ENCODE peak calls at places on chromosomes 5 and 9, in six cellular contexts. C is Peyer's patch, X is PC-3, S is cardiac fibroblast, M is fibroblast of lung, A is astrocyte of the spinal cord. K is an unnamed sample.

GRCh38 chr5:45521067-45521466 is 175.1 kb downstream of the HCN1 start:
- DNase-seq in S (no peak), C (no peak), A (peak), M (no peak), X (peak), K (peak)

GRCh38 chr9:127555830-127556820 is 56.0 kb upstream of the STXBP1 start:
- DNase-seq in S (peak), M (peak), A (peak), C (peak), X (peak), K (peak)

GRCh38 chr9:92977279-92977678 is 30.0 kb downstream of the FGD3 start:
- DNase-seq in X (no peak), M (no peak), A (no peak), C (no peak), S (no peak), K (no peak)

GRCh38 chr5:176529116-176529823 is 7.9 kb downstream of the RNF44 start:
- DNase-seq in M (no peak), S (no peak), A (no peak), X (no peak), C (peak), K (no peak)

GRCh38 chr9:129343697-129344375 is 165.8 kb upstream of the IER5L start:
- DNase-seq in S (no peak), X (no peak), M (no peak), C (no peak), A (no peak), K (no peak)

GRCh38 chr9:27059406-27059805 is 49.6 kb upstream of the TEK start:
- DNase-seq in X (no peak), C (no peak), A (no peak), M (peak), S (no peak), K (no peak)

GRCh38 chr9:89477811-89478583 is 19.9 kb downstream of the SEMA4D start:
- DNase-seq in A (peak), X (peak), C (no peak), M (peak), S (peak), K (no peak)

GRCh38 chr9:137273616-137274320 is 3.8 kb upstream of the TOR4A start:
- DNase-seq in S (no peak), M (no peak), C (no peak), A (no peak), X (no peak), K (no peak)

GRCh38 chr9:111807197-111807596 is 12.5 kb upstream of the SHOC1 start:
- DNase-seq in A (no peak), X (no peak), S (peak), C (no peak), M (no peak), K (no peak)

GRCh38 chr5:141430332-141431113 is at the start of gene PCDHGA12:
- DNase-seq in S (peak), X (no peak), C (peak), A (peak), M (peak), K (peak)

GRCh38 chr5:65812648-65813047 is 90.6 kb downstream of the NLN start:
- DNase-seq in C (no peak), M (no peak), S (no peak), X (peak), A (no peak), K (no peak)

GRCh38 chr9:89883401-89884341 is 278.9 kb downstream of the GADD45G start:
- DNase-seq in S (no peak), C (peak), A (peak), M (peak), X (no peak), K (no peak)

GRCh38 chr5:68432682-68433081 is 217.1 kb downstream of the PIK3R1 start:
- DNase-seq in C (no peak), X (peak), M (no peak), A (no peak), S (no peak), K (no peak)

GRCh38 chr5:60996368-60996767 is 51.4 kb downstream of the NDUFAF2 start:
- DNase-seq in X (no peak), S (no peak), M (no peak), C (no peak), A (no peak), K (no peak)

GRCh38 chr5:75648712-75649111 is 37.5 kb downstream of the ANKDD1B start:
- DNase-seq in C (no peak), A (no peak), S (no peak), M (no peak), X (no peak), K (no peak)

GRCh38 chr5:175325681-175326080 is 118.3 kb downstream of the DRD1 start:
- DNase-seq in C (no peak), M (peak), X (peak), A (peak), S (peak), K (no peak)

GRCh38 chr5:153953411-153953810 is 85.3 kb downstream of the FAM114A2 start:
- DNase-seq in A (no peak), X (no peak), S (no peak), M (no peak), C (no peak), K (no peak)

GRCh38 chr9:133112361-133113026 is 8.5 kb downstream of the RALGDS start:
- DNase-seq in M (no peak), C (peak), A (no peak), X (no peak), S (no peak), K (no peak)

GRCh38 chr5:166493627-166494026 is 1797.8 kb upstream of the WWC1 start:
- DNase-seq in A (no peak), M (no peak), X (no peak), C (no peak), S (no peak), K (no peak)

GRCh38 chr9:127283917-127284316 is 19.3 kb downstream of the GARNL3 start:
- DNase-seq in C (no peak), A (peak), S (peak), X (peak), M (peak), K (no peak)

GRCh38 chr9:132631280-132631679 is 38.5 kb downstream of the DDX31 start:
- DNase-seq in M (peak), S (peak), C (no peak), X (peak), A (peak), K (no peak)

GRCh38 chr9:107274096-107274495 is 9.0 kb upstream of the RAD23B start:
- DNase-seq in C (no peak), M (no peak), S (no peak), X (no peak), A (no peak), K (no peak)

GRCh38 chr9:135249711-135250110 is 162.2 kb downstream of the OLFM1 start:
- DNase-seq in X (no peak), A (no peak), S (no peak), C (no peak), M (no peak), K (no peak)

GRCh38 chr9:35658144-35658893 is at the start of gene CCDC107:
- DNase-seq in A (peak), X (peak), C (peak), S (peak), M (peak), K (no peak)

GRCh38 chr9:33106372-33106771 is 29.9 kb upstream of the SMU1 start:
- DNase-seq in A (no peak), C (no peak), S (no peak), M (no peak), X (no peak), K (no peak)

GRCh38 chr5:169004551-169004950 is 296.4 kb downstream of the SLIT3 start:
- DNase-seq in X (no peak), A (no peak), C (no peak), S (no peak), M (peak), K (no peak)

GRCh38 chr5:164746723-164747122 is 1241.3 kb downstream of the MAT2B start:
- DNase-seq in M (no peak), C (no peak), A (no peak), X (no peak), S (no peak), K (no peak)

GRCh38 chr9:32426278-32426939 is 42.0 kb downstream of the ACO1 start:
- DNase-seq in C (no peak), S (peak), M (peak), X (peak), A (peak), K (no peak)

GRCh38 chr9:14314424-14314928 is 535 bp upstream of the NFIB start:
- DNase-seq in M (peak), X (peak), A (peak), S (peak), C (peak), K (peak)

GRCh38 chr9:306907-307306 is 92.2 kb downstream of the DOCK8 start:
- DNase-seq in M (no peak), A (no peak), X (peak), C (no peak), S (no peak), K (no peak)

GRCh38 chr5:178428341-178429155 is 161.6 kb downstream of the COL23A1 start:
- DNase-seq in M (no peak), X (no peak), C (no peak), S (no peak), A (no peak), K (no peak)

GRCh38 chr5:133251296-133252132 is 199.7 kb downstream of the HSPA4 start:
- DNase-seq in A (no peak), M (no peak), S (no peak), X (peak), C (no peak), K (no peak)

GRCh38 chr9:86632537-86632936 is 278.3 kb upstream of the TUT7 start:
- DNase-seq in A (no peak), C (no peak), X (no peak), M (no peak), S (no peak), K (no peak)

GRCh38 chr5:148776780-148777179 is 49.6 kb upstream of the ADRB2 start:
- DNase-seq in C (no peak), S (peak), A (peak), M (peak), X (peak), K (peak)

GRCh38 chr5:151718168-151718567 is 31.5 kb upstream of the SPARC start:
- DNase-seq in X (no peak), M (peak), S (peak), A (peak), C (no peak), K (no peak)

DNA sequence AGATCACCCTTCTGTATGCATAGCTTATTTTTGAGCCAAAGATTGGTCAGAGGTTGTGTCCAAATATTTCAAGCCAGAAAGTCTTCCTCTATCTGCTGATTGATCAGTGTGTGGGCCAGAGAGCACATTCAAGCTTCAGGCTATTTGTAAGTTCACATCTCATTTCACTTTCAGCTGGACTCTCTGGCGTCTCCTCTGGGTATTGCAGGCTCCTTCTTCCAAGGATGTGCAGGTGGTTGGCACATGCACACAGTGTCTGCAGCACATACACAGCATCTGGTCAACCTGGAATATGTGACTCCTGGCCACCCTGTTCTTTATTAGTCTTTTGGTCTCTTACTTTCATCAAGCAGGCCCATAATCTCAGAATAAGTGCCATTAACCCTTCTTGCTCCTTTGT is 516.1 kb downstream of the ANXA1 start:
- DNase-seq in X (peak), A (no peak), S (no peak), C (no peak), M (peak), K (no peak)
- TF ChIP-seq CTCF in X (peak), A (peak), S (no peak), C (no peak), M (no peak), K (peak)

DNA sequence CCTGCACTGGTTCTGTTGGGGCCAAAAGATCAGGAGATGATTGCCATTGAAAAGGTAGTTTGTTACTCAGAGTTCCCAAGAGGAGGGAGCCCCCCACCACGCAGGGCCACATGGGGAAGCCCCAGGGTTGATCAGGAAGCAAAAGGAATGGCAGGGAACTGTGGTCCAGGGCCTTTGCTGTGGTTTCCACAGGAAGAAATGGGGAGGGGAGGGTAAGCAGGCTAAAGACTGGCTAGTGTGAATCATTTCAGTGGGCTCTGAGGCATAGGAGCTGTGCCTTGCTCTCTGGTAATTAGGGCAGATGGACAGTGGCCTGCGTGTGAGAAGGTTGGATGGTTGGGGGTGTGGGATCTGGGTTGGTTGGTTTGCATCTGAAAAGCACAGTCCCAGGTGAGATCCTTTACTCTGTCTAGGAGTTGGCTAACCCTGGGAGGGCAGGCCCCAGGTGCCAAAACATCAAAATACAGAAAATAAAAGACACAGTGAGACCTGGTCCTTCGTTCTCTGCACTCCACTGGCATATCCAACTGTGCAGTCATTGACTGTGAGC is 66.1 kb downstream of the PTPDC1 start:
- DNase-seq in S (no peak), M (peak), C (no peak), X (no peak), A (no peak), K (no peak)
- H3K4me3 ChIP-seq in S (no peak), M (no peak), C (no peak), X (no peak), A (no peak), K (no peak)

GRCh38 chr9:21694424-21694823 is 108.0 kb upstream of the MTAP start:
- DNase-seq in S (no peak), A (no peak), M (no peak), C (no peak), X (no peak), K (no peak)

GRCh38 chr9:21692390-21692789 is 110.0 kb upstream of the MTAP start:
- DNase-seq in X (no peak), C (no peak), S (no peak), A (no peak), M (no peak), K (no peak)

GRCh38 chr9:21695443-21695842 is 107.0 kb upstream of the MTAP start:
- DNase-seq in C (no peak), M (no peak), X (no peak), A (no peak), S (no peak), K (no peak)

GRCh38 chr9:21695874-21696341 is 106.5 kb upstream of the MTAP start:
- DNase-seq in X (no peak), A (no peak), M (no peak), S (no peak), C (no peak), K (no peak)

GRCh38 chr9:21696411-21696865 is 106.0 kb upstream of the MTAP start:
- DNase-seq in M (no peak), S (peak), C (no peak), X (no peak), A (peak), K (no peak)
- TF ChIP-seq CTCF in M (no peak), S (peak), C (no peak), X (peak), A (no peak), K (peak)

GRCh38 chr9:6219981-6220380 is 4.4 kb downstream of the IL33 start:
- DNase-seq in A (no peak), C (no peak), X (no peak), S (no peak), M (no peak), K (peak)
- H3K4me3 ChIP-seq in A (no peak), C (no peak), X (no peak), S (no peak), M (no peak), K (no peak)

DNA sequence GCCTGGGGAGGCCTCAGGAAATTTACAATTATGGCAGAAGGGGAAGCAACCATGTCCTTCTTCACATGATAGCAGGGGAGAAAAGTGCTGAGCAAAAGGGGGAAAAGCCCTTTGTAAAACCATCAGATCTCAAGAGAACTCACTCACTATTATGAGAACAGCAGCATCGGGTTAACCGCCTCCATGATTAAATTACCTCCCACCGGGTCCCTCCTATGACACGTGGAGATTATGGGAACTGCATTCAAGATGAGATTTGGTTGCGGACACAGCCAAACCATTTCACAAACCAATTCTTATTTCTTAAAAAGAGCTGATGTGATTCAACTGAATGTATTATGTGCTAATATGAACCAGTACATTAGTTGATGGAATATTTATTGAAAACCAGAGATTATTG is 63.9 kb downstream of the PARP8 start:
- DNase-seq in C (no peak), M (no peak), S (no peak), A (no peak), X (no peak), K (no peak)
- TF ChIP-seq CTCF in C (no peak), M (no peak), S (no peak), A (no peak), X (no peak), K (no peak)

GRCh38 chr5:72557576-72558336 is 50.5 kb upstream of the ZNF366 start:
- DNase-seq in A (no peak), S (no peak), M (no peak), C (no peak), X (no peak), K (no peak)
- H3K4me3 ChIP-seq in A (no peak), S (no peak), M (no peak), C (no peak), X (no peak), K (no peak)

GRCh38 chr5:79386679-79387078 is 127.3 kb downstream of the HOMER1 start:
- DNase-seq in A (no peak), C (no peak), X (no peak), S (no peak), M (no peak), K (no peak)
- TF ChIP-seq CTCF in A (no peak), C (no peak), X (no peak), S (no peak), M (no peak), K (no peak)

GRCh38 chr9:131405858-131406566 is 12.1 kb downstream of the PRRC2B start:
- DNase-seq in M (no peak), S (no peak), C (no peak), A (no peak), X (no peak), K (no peak)

GRCh38 chr9:131407717-131408195 is 13.9 kb downstream of the PRRC2B start:
- DNase-seq in X (no peak), S (peak), C (no peak), M (peak), A (peak), K (no peak)

GRCh38 chr9:131405429-131405828 is 11.5 kb downstream of the PRRC2B start:
- DNase-seq in A (peak), S (peak), X (no peak), M (peak), C (no peak), K (peak)

GRCh38 chr9:131404987-131405386 is 11.1 kb downstream of the PRRC2B start:
- DNase-seq in S (no peak), M (peak), A (no peak), X (no peak), C (no peak), K (no peak)

GRCh38 chr9:131406567-131407436 is 12.9 kb downstream of the PRRC2B start:
- DNase-seq in M (peak), X (no peak), A (peak), S (no peak), C (no peak), K (no peak)
- H3K4me3 ChIP-seq in M (peak), X (no peak), A (no peak), S (no peak), C (peak), K (peak)

DNA sequence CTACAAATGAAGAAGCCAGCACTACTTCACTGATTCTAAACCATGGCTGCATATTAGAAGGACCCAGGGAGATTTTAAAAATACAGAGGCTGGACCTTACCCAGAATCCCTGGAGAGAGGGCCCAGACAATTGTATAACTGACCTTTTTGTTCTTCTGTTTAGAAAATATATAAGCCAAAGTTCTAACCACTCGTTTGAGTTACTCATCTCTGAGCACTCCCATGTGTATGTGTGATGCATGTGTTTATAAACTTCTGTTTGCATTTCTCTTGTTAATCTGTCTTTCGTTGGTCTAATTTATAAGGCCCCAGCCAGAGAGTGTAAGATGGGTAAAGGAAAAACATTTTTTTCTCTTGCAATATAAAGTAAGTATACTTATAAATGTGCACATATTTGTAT is 443.9 kb downstream of the ZNF608 start:
- DNase-seq in A (peak), C (no peak), X (peak), M (peak), S (peak), K (no peak)
- TF ChIP-seq CTCF in A (no peak), C (no peak), X (no peak), M (no peak), S (no peak), K (no peak)

DNA sequence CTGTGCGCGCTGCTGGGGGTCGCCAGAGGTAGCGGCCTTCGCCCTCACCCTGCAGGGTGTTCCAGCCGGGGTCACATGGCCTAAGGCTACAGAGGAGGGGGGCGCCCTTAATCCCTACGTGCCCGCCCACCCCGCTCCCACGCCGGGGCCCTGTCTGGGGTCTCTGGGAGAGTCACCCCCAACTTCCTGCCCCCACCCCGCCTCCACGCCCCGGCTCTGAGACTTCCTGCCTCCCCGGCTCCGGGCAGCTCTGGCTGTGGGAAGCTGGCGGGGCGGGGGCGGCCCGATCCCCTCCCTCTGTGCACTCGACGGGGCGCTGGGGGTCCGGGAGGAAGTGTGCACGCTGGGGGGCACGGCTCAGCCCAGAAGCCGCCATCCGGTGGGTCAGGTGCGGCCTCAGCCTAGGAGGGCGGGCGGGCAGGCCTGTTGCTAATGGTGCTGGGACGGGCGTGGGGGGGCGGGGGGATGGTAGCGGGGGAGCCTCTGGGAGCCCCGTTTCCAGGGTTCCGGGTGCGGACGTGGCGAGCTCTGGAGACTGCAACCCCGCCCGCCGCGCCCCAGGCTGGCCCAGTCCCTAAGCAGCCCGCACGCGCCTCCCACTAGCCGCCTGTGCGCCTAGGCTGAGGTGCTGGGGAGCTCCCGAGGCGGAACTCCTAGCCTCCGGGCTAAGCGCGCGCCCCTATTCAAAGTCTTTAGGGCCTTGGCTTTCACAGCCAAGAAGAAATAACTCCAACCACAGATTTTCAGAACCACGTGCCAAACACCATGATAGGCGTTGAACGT is 61.6 kb downstream of the CXXC5 start:
- DNase-seq in A (peak), S (no peak), M (no peak), X (no peak), C (peak), K (no peak)
- H3K4me3 ChIP-seq in A (no peak), S (no peak), M (no peak), X (no peak), C (peak), K (peak)

K was measured in retinal pigment epithelial cell.